ENCODE peak calls at places on chromosomes 7 and 10, in six cellular contexts. J is neuronal stem cell, M is IMR-90, R is H1, U is mesenchymal stem cell, D is H9. S is an unnamed sample. For H3K79me1, the result is how much of the 10 kb centered on the place peaks cover.

GRCh38 chr10:128125416-128125943 is 743 bp downstream of the MKI67 start:
- DNase-seq in D (no peak), J (no peak), R (no peak), U (peak), M (no peak), S (peak)

GRCh38 chr10:100482181-100482833 is 19.5 kb downstream of the WNT8B start:
- DNase-seq in M (peak), U (peak), D (peak), J (peak), R (no peak), S (peak)

GRCh38 chr7:25861704-25862253 is 290.2 kb upstream of the NFE2L3 start:
- DNase-seq in J (no peak), U (peak), M (no peak), D (no peak), R (no peak), S (no peak)

GRCh38 chr7:121075952-121076349 is 87.4 kb downstream of the CPED1 start:
- DNase-seq in J (no peak), M (no peak), D (no peak), U (no peak), R (no peak), S (no peak)

GRCh38 chr10:13560597-13560996 is 26.2 kb upstream of the PRPF18 start:
- DNase-seq in R (no peak), J (no peak), U (no peak), D (no peak), M (peak), S (no peak)

GRCh38 chr10:126904807-126905686 is at the start of gene DOCK1:
- DNase-seq in J (peak), R (no peak), U (peak), M (peak), D (peak), S (peak)

GRCh38 chr7:78055160-78055559 is 256.6 kb downstream of the PHTF2 start:
- DNase-seq in D (no peak), J (no peak), R (no peak), M (no peak), U (no peak), S (peak)

GRCh38 chr10:22550732-22551131 is 163.6 kb downstream of the PIP4K2A start:
- DNase-seq in U (peak), M (peak), D (peak), R (peak), J (no peak), S (peak)

GRCh38 chr7:70229242-70229641 is 631.0 kb downstream of the AUTS2 start:
- DNase-seq in U (no peak), D (no peak), M (no peak), J (no peak), R (no peak), S (peak)

GRCh38 chr7:115097175-115097671 is 175.3 kb downstream of the MDFIC start:
- DNase-seq in D (no peak), J (no peak), M (peak), U (peak), R (no peak), S (peak)

GRCh38 chr7:45092100-45092930 is 3.5 kb upstream of the NACAD start:
- DNase-seq in M (peak), U (peak), D (no peak), J (no peak), R (no peak), S (peak)

GRCh38 chr7:17056491-17057142 is 174.8 kb upstream of the AGR3 start:
- DNase-seq in J (no peak), M (peak), U (peak), R (no peak), D (no peak), S (no peak)

GRCh38 chr10:76119515-76119914 is 688.1 kb downstream of the LRMDA start:
- DNase-seq in R (no peak), J (no peak), M (peak), D (no peak), U (no peak), S (no peak)

GRCh38 chr10:43074827-43075611 is 1.9 kb upstream of the RET start:
- DNase-seq in D (no peak), R (no peak), M (no peak), U (no peak), J (no peak), S (no peak)

GRCh38 chr7:151179287-151179860 is 7.7 kb downstream of the ASB10 start:
- DNase-seq in D (peak), J (no peak), M (no peak), U (no peak), R (no peak), S (no peak)

GRCh38 chr10:22552888-22553378 is 161.4 kb downstream of the PIP4K2A start:
- DNase-seq in U (peak), J (no peak), D (no peak), R (no peak), M (peak), S (no peak)

GRCh38 chr10:125160856-125161569 is 650 bp upstream of the CTBP2 start:
- DNase-seq in M (peak), R (peak), D (peak), J (peak), U (peak), S (peak)

GRCh38 chr10:64011871-64012714 is 490.9 kb downstream of the REEP3 start:
- DNase-seq in U (no peak), R (no peak), M (no peak), D (no peak), J (no peak), S (no peak)

GRCh38 chr7:80499350-80499955 is 12.4 kb downstream of the GNAT3 start:
- DNase-seq in M (peak), D (peak), U (peak), R (peak), J (no peak), S (peak)

GRCh38 chr10:103637855-103638561 is 144.5 kb downstream of the NEURL1 start:
- DNase-seq in J (no peak), D (no peak), U (no peak), M (peak), R (no peak), S (no peak)

GRCh38 chr10:3811331-3811870 is 26.4 kb upstream of the KLF6 start:
- DNase-seq in J (no peak), D (no peak), M (peak), R (no peak), U (peak), S (no peak)

GRCh38 chr7:45920543-45921380 is at the start of gene IGFBP3:
- DNase-seq in R (no peak), M (peak), D (peak), U (peak), J (peak), S (peak)

GRCh38 chr7:113922049-113922448 is 3.2 kb upstream of the PPP1R3A start:
- DNase-seq in D (no peak), J (no peak), M (no peak), U (no peak), R (no peak), S (no peak)

GRCh38 chr10:35219906-35220890 is 93.6 kb downstream of the CREM start:
- DNase-seq in D (no peak), R (no peak), M (no peak), J (no peak), U (no peak), S (no peak)

GRCh38 chr10:77806511-77807157 is 119.9 kb downstream of the DLG5 start:
- DNase-seq in M (no peak), J (no peak), D (no peak), U (no peak), R (no peak), S (no peak)

GRCh38 chr10:130772676-130773075 is 538.8 kb downstream of the TCERG1L start:
- DNase-seq in J (no peak), U (no peak), M (no peak), R (no peak), D (no peak), S (no peak)

GRCh38 chr7:154736389-154736788 is 266.5 kb downstream of the PAXIP1 start:
- DNase-seq in U (no peak), M (no peak), R (no peak), D (no peak), J (no peak), S (no peak)

GRCh38 chr7:103446046-103446520 is at the start of gene SLC26A5:
- DNase-seq in M (no peak), J (peak), R (no peak), U (no peak), D (peak), S (peak)

GRCh38 chr7:1131471-1132265 is 28.3 kb downstream of the ZFAND2A start:
- DNase-seq in R (no peak), U (no peak), M (no peak), J (no peak), D (no peak), S (no peak)

GRCh38 chr7:23603632-23604295 is 6.6 kb downstream of the CCDC126 start:
- DNase-seq in R (no peak), M (no peak), J (no peak), D (no peak), U (no peak), S (no peak)

GRCh38 chr7:28939367-28939766 is 18.8 kb downstream of the TRIL start:
- DNase-seq in J (no peak), R (no peak), D (no peak), M (no peak), U (no peak), S (peak)

GRCh38 chr10:102120987-102121738 is 995 bp upstream of the LDB1 start:
- DNase-seq in M (peak), J (peak), D (peak), U (peak), R (peak), S (peak)

GRCh38 chr10:72312865-72313391 is 39.2 kb downstream of the DDIT4 start:
- DNase-seq in U (no peak), R (no peak), D (no peak), M (no peak), J (no peak), S (no peak)

GRCh38 chr10:24382045-24382444 is 173.1 kb downstream of the KIAA1217 start:
- DNase-seq in D (no peak), J (no peak), U (no peak), M (no peak), R (no peak), S (no peak)

GRCh38 chr10:24383681-24384106 is 174.8 kb downstream of the KIAA1217 start:
- DNase-seq in U (peak), M (peak), R (peak), D (peak), J (no peak), S (peak)

GRCh38 chr10:24382979-24383663 is 174.2 kb downstream of the KIAA1217 start:
- DNase-seq in U (no peak), D (peak), J (no peak), M (no peak), R (no peak), S (peak)

GRCh38 chr10:24381235-24382010 is 172.5 kb downstream of the KIAA1217 start:
- DNase-seq in U (no peak), D (no peak), M (no peak), R (no peak), J (no peak), S (no peak)

GRCh38 chr10:24382596-24382978 is 173.6 kb downstream of the KIAA1217 start:
- DNase-seq in J (no peak), D (no peak), M (no peak), U (no peak), R (no peak), S (no peak)
- H4K8ac ChIP-seq in J (no peak), D (no peak), M (no peak), U (no peak), R (no peak), S (no peak)

GRCh38 chr10:91785851-91786250 is 12.4 kb upstream of the TNKS2 start:
- DNase-seq in R (no peak), D (no peak), U (no peak), M (no peak), J (no peak), S (no peak)
- H3K79me1 ChIP-seq in R (under half), D (under half), U (under half), M (under half), J (under half), S (under half)

GRCh38 chr7:5635461-5636445 is 145.7 kb downstream of the RNF216 start:
- DNase-seq in R (no peak), M (no peak), J (no peak), D (no peak), U (peak), S (no peak)
- H4K8ac ChIP-seq in R (no peak), M (peak), J (no peak), D (no peak), U (peak), S (no peak)

DNA sequence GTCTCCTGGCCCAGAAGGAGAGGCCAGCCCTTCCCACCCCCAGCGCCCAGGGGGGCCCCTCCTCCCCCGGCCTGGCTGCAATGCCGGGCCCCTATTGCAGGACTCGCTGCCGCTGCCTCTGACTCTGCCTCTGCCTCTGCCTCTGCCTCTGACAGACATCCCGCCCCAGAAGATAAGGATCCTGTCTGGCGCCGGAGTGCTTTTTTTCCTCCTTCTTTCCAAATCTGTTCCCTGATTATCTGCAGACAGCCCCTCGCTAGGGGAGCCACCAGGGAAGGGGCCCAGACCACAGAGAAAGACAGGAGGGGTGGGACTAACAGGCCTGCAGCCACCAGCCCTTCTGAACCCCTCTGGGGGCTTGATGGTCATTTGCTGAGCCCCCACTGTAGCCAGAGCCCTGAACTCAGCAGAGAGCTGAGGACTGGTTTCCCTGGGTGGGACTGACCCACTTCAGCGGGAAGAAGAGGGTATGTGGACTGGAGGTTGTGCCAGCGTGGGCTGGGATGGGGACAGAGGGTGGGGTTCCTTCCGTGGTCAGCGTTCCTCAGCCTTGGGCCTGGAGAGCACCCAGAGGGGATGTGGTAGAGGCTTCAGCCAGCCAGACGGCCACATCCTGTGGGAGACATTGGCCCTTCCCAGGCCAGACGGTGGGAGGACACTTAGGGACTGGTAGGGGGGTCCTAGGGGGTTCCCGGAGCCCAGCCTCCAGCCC is 22.8 kb downstream of the UNC5B start:
- DNase-seq in D (no peak), R (no peak), M (peak), J (no peak), U (peak), S (peak)
- H3K79me1 ChIP-seq in D (under half), R (under half), M (under half), J (under half), U (under half), S (under half)

DNA sequence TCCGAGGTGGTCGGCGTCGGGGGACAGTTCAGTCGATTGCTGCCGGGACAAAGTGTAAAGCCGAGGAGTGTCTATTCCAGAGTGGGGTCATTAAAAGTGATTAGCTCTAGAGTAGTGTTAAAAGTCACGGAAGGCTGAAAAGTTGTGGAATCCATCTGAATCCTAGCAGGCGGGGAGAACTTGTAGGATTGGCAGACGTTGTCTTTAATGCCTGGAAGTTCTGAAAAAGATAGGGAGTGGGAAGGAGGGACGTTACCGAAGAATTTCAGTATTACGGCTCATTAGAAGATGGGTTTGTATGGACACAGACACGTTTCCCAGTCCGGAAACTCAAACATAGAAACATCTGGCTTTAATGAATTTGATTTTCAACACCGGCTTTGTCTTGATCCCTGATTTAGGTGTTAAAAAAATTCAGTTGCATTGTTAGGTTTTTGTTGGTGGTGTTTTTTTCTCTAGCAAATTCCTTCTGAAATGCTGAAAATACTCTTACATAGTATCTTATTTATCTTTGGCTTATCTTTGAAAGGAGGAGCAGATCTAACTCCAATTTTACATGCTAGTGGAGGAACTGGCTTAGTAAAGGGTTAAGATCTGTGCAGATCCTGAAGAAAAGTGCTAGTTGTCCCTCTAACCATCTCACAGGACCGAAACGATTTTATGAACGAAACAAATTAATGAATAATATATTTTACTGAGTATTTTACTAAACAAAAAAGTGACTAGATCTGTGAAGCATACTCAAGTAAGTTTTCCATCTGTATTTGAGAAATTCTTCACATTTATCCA is 905 bp downstream of the MKLN1 start:
- DNase-seq in D (no peak), J (no peak), U (peak), M (peak), R (no peak), S (peak)
- H4K8ac ChIP-seq in D (no peak), J (no peak), U (no peak), M (peak), R (no peak), S (no peak)